ENCODE peak calls at places on chromosome 4, in seven cellular contexts. U is transverse colon, E is K562, S is tibial nerve, M is A549, F is GM12878, C is esophagus muscularis mucosa. V is an unnamed sample.
A peak's percentile ranks its signal among the peaks of the same experiment; 100 is the strongest.

GRCh38 chr4:161952382-161952781 is 211.4 kb downstream of the FSTL5 start:
- DNase-seq in C (no peak), F (no peak), S (no peak), M (no peak), U (no peak), E (no peak), V (no peak)

GRCh38 chr4:40196724-40197281 is at the start of gene RHOH:
- DNase-seq in M (no peak), F (no peak), S (no peak), E (peak; percentile 69), C (no peak), U (peak; percentile 76), V (peak; percentile 42)

GRCh38 chr4:1598641-1599481 is 85.3 kb downstream of the FAM53A start:
- DNase-seq in M (no peak), C (no peak), F (no peak), S (no peak), E (no peak), U (no peak), V (no peak)

GRCh38 chr4:168451331-168451730 is 29.0 kb downstream of the DDX60L start:
- DNase-seq in S (no peak), U (no peak), C (no peak), F (no peak), E (no peak), M (no peak), V (no peak)

GRCh38 chr4:7192252-7193039 is at the start of gene SORCS2:
- DNase-seq in M (peak; percentile 42), C (no peak), U (peak; percentile 49), S (peak; percentile 42), F (no peak), E (peak; percentile 53), V (peak; percentile 67)

GRCh38 chr4:81684357-81684756 is 212.7 kb upstream of the RASGEF1B start:
- DNase-seq in M (no peak), U (no peak), S (no peak), C (no peak), E (no peak), F (no peak), V (no peak)

GRCh38 chr4:154491731-154492249 is at the start of gene DCHS2:
- DNase-seq in U (peak; percentile 24), S (no peak), C (peak; percentile 88), E (peak; percentile 81), M (peak; percentile 12), F (no peak), V (no peak)

GRCh38 chr4:143742834-143743233 is 42.4 kb upstream of the FREM3 start:
- DNase-seq in C (no peak), M (no peak), F (no peak), U (no peak), S (no peak), E (no peak), V (no peak)

GRCh38 chr4:140684314-140684713 is 71.9 kb downstream of the TBC1D9 start:
- DNase-seq in E (no peak), F (no peak), C (no peak), M (no peak), U (no peak), S (no peak), V (no peak)

GRCh38 chr4:48109413-48110263 is 24.4 kb downstream of the TXK start:
- DNase-seq in M (peak; percentile 33), F (no peak), E (peak; percentile 70), C (no peak), S (no peak), U (no peak), V (no peak)

GRCh38 chr4:8197521-8197920 is 1.6 kb upstream of the SH3TC1 start:
- DNase-seq in E (no peak), U (no peak), F (no peak), C (no peak), M (no peak), S (no peak), V (no peak)

GRCh38 chr4:141524116-141524515 is 112.3 kb upstream of the IL15 start:
- DNase-seq in F (no peak), M (no peak), E (no peak), S (no peak), C (no peak), U (no peak), V (no peak)

GRCh38 chr4:16844796-16845586 is 53.5 kb downstream of the LDB2 start:
- DNase-seq in E (no peak), C (no peak), F (no peak), S (no peak), M (no peak), U (no peak), V (no peak)

GRCh38 chr4:167903291-167903721 is 189.0 kb upstream of the ANXA10 start:
- DNase-seq in M (peak; percentile 1), E (no peak), U (no peak), F (no peak), C (no peak), S (no peak), V (no peak)

GRCh38 chr4:151472711-151473110 is 63.7 kb downstream of the FHIP1A start:
- DNase-seq in E (no peak), U (no peak), S (no peak), F (no peak), M (no peak), C (no peak), V (no peak)

GRCh38 chr4:119106036-119107000 is 29.3 kb upstream of the MYOZ2 start:
- DNase-seq in M (no peak), S (no peak), C (no peak), F (no peak), U (no peak), E (no peak), V (no peak)

GRCh38 chr4:153483432-153484418 is 17.6 kb downstream of the TMEM131L start:
- DNase-seq in S (no peak), F (no peak), C (no peak), E (no peak), M (no peak), U (no peak), V (no peak)

GRCh38 chr4:38670939-38671593 is 7.1 kb downstream of the KLF3 start:
- DNase-seq in S (no peak), E (no peak), C (no peak), M (no peak), F (no peak), U (peak; percentile 51), V (peak; percentile 53)

GRCh38 chr4:8352368-8353157 is 83.0 kb downstream of the HTRA3 start:
- DNase-seq in U (peak; percentile 4), E (no peak), M (no peak), S (no peak), C (no peak), F (no peak), V (no peak)

GRCh38 chr4:127631420-127631819 is 1.3 kb upstream of the INTU start:
- DNase-seq in F (no peak), S (no peak), U (no peak), M (no peak), C (no peak), E (peak; percentile 30), V (no peak)

GRCh38 chr4:52956691-52957090 is 94.6 kb downstream of the RASL11B start:
- DNase-seq in M (no peak), U (no peak), S (no peak), C (no peak), E (no peak), F (no peak), V (no peak)

GRCh38 chr4:152806492-152807125 is 26.9 kb downstream of the ARFIP1 start:
- DNase-seq in M (no peak), U (no peak), F (no peak), C (no peak), S (no peak), E (no peak), V (no peak)

GRCh38 chr4:76301775-76302162 is 4.8 kb upstream of the STBD1 start:
- DNase-seq in M (no peak), U (no peak), F (no peak), S (no peak), E (no peak), C (no peak), V (no peak)

GRCh38 chr4:172619218-172619617 is 549.4 kb upstream of the GALNT7 start:
- DNase-seq in S (no peak), E (no peak), U (no peak), C (no peak), F (no peak), M (no peak), V (no peak)

GRCh38 chr4:80587861-80588385 is 252.4 kb downstream of the CFAP299 start:
- DNase-seq in C (no peak), M (no peak), U (no peak), S (no peak), F (no peak), E (no peak), V (no peak)

GRCh38 chr4:80594696-80595095 is 259.2 kb downstream of the CFAP299 start:
- DNase-seq in E (no peak), C (no peak), M (no peak), F (no peak), U (no peak), S (no peak), V (no peak)

GRCh38 chr4:80592950-80593349 is 257.4 kb downstream of the CFAP299 start:
- DNase-seq in F (no peak), E (peak; percentile 2), M (no peak), U (no peak), S (no peak), C (no peak), V (no peak)
- TF ChIP-seq CTCF in F (peak; percentile 34), E (no peak), M (no peak), U (no peak), S (no peak), C (no peak), V (no peak)

DNA sequence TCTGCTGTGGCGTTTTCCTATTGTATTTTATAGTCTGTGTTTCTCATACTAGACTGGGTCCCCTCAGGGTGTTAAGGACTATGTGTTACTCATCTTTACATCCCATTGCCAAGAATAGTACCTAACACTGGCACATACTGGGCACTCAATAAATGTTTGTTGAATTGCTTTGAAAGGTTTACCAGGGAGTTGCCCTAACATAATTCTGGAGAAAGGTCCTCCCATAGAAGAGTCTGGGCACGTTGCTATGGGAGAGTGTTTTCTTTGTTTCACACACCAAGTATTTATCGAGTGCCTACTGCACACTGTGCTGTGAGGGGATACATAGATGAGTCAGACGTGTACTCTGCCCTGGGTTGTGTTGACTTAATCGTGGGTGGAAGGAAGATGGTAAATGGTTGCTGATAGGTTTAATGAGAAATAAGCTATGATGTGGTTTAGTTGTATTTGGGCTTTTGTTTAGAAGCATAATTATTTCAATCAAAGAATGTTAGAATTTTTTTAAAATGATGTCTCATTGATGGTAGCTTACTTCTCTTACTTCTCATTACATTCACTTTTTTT is 42.9 kb downstream of the AFF1 start:
- DNase-seq in F (peak; percentile 67), S (no peak), U (peak; percentile 43), E (no peak), C (no peak), M (peak; percentile 76), V (no peak)
- TF ChIP-seq EP300 in F (no peak), S (no peak), U (peak; percentile 7), E (no peak), C (no peak), M (no peak), V (no peak)

DNA sequence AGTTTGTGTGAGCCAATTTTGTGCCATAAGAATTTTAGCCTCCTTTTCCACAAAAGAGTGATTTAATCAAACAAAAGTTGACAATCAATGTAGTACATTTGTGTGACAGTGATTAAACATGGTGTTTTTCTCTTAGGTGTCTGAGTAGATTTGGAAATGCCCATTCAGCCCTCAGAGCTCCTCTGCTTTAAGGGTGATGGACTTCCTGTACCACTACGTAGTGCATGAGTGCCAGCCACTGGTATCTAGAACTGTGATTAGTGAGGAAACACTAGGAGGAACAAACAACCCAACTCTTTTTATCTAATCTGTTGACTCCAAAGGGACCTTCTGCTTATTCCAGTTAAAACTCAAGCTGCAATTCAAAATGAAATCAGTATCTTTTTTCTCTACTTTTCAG is 151.7 kb downstream of the SNCA start:
- DNase-seq in C (no peak), S (no peak), E (no peak), U (no peak), M (no peak), F (no peak), V (no peak)
- TF ChIP-seq CTCF in C (no peak), S (no peak), E (no peak), U (no peak), M (no peak), F (no peak), V (no peak)

GRCh38 chr4:150181536-150181935 is 103.3 kb downstream of the DCLK2 start:
- DNase-seq in C (peak; percentile 64), U (no peak), M (no peak), S (no peak), E (no peak), F (no peak), V (no peak)
- TF ChIP-seq EP300 in C (no peak), U (no peak), M (no peak), S (no peak), E (no peak), F (no peak), V (no peak)